ENCODE peak calls at places on chromosome 6, in five cellular contexts. One of them, this sample, is unnamed. For H3K4me1, the result is how much of the 10 kb centered on the place peaks cover.

GRCh38 chr6:96762599-96762998 is 74.7 kb downstream of the GPR63 start:
- ATAC-seq in psoas muscle: no peak
- ATAC-seq in left lung: no peak
- ATAC-seq in right cardiac atrium: peak
- ATAC-seq in naive thymus-derived CD4-positive, alpha-beta T cell: no peak
- ATAC-seq in this sample: no peak

GRCh38 chr6:48834706-48835105 is 628.3 kb downstream of the MMUT start:
- ATAC-seq in psoas muscle: no peak
- ATAC-seq in left lung: no peak
- ATAC-seq in right cardiac atrium: no peak
- ATAC-seq in naive thymus-derived CD4-positive, alpha-beta T cell: no peak
- ATAC-seq in this sample: no peak

GRCh38 chr6:80335061-80335660 is 228.7 kb downstream of the BCKDHB start:
- ATAC-seq in psoas muscle: no peak
- ATAC-seq in left lung: no peak
- ATAC-seq in right cardiac atrium: no peak
- ATAC-seq in naive thymus-derived CD4-positive, alpha-beta T cell: no peak
- ATAC-seq in this sample: no peak

GRCh38 chr6:56868687-56869086 is 86.2 kb upstream of the BEND6 start:
- ATAC-seq in psoas muscle: no peak
- ATAC-seq in left lung: peak
- ATAC-seq in right cardiac atrium: no peak
- ATAC-seq in naive thymus-derived CD4-positive, alpha-beta T cell: no peak
- ATAC-seq in this sample: no peak

GRCh38 chr6:135581211-135581610 is 83.7 kb upstream of the AHI1 start:
- ATAC-seq in psoas muscle: no peak
- ATAC-seq in left lung: no peak
- ATAC-seq in right cardiac atrium: no peak
- ATAC-seq in naive thymus-derived CD4-positive, alpha-beta T cell: no peak
- ATAC-seq in this sample: no peak

GRCh38 chr6:165766457-165766856 is 103.4 kb upstream of the PDE10A start:
- ATAC-seq in psoas muscle: no peak
- ATAC-seq in left lung: peak
- ATAC-seq in right cardiac atrium: no peak
- ATAC-seq in naive thymus-derived CD4-positive, alpha-beta T cell: no peak
- ATAC-seq in this sample: no peak

GRCh38 chr6:147406783-147407182 is 101.7 kb upstream of the SAMD5 start:
- ATAC-seq in psoas muscle: no peak
- ATAC-seq in left lung: no peak
- ATAC-seq in right cardiac atrium: no peak
- ATAC-seq in naive thymus-derived CD4-positive, alpha-beta T cell: no peak
- ATAC-seq in this sample: no peak

GRCh38 chr6:24827162-24827561 is 28.4 kb upstream of the ARMH2 start:
- ATAC-seq in psoas muscle: no peak
- ATAC-seq in left lung: no peak
- ATAC-seq in right cardiac atrium: no peak
- ATAC-seq in naive thymus-derived CD4-positive, alpha-beta T cell: no peak
- ATAC-seq in this sample: no peak

GRCh38 chr6:33207569-33208088 is 671 bp upstream of the RING1 start:
- ATAC-seq in psoas muscle: peak
- ATAC-seq in left lung: peak
- ATAC-seq in right cardiac atrium: peak
- ATAC-seq in naive thymus-derived CD4-positive, alpha-beta T cell: no peak
- ATAC-seq in this sample: peak

GRCh38 chr6:18269717-18270116 is 5.4 kb upstream of the DEK start:
- ATAC-seq in psoas muscle: peak
- ATAC-seq in left lung: no peak
- ATAC-seq in right cardiac atrium: no peak
- ATAC-seq in naive thymus-derived CD4-positive, alpha-beta T cell: no peak
- ATAC-seq in this sample: no peak

GRCh38 chr6:153301602-153302001 is 170.5 kb upstream of the RGS17 start:
- ATAC-seq in psoas muscle: no peak
- ATAC-seq in left lung: no peak
- ATAC-seq in right cardiac atrium: no peak
- ATAC-seq in naive thymus-derived CD4-positive, alpha-beta T cell: no peak
- ATAC-seq in this sample: no peak

GRCh38 chr6:157632821-157633220 is 190.2 kb upstream of the SNX9 start:
- ATAC-seq in psoas muscle: peak
- ATAC-seq in left lung: no peak
- ATAC-seq in right cardiac atrium: no peak
- ATAC-seq in naive thymus-derived CD4-positive, alpha-beta T cell: no peak
- ATAC-seq in this sample: no peak

GRCh38 chr6:16955899-16956298 is 146.0 kb upstream of the STMND1 start:
- ATAC-seq in psoas muscle: no peak
- ATAC-seq in left lung: no peak
- ATAC-seq in right cardiac atrium: no peak
- ATAC-seq in naive thymus-derived CD4-positive, alpha-beta T cell: no peak
- ATAC-seq in this sample: no peak

GRCh38 chr6:70411948-70412796 is 1.1 kb upstream of the FAM135A start:
- ATAC-seq in psoas muscle: no peak
- ATAC-seq in left lung: no peak
- ATAC-seq in right cardiac atrium: no peak
- ATAC-seq in naive thymus-derived CD4-positive, alpha-beta T cell: no peak
- ATAC-seq in this sample: no peak
- H3K27ac ChIP-seq in psoas muscle: peak
- H3K27ac ChIP-seq in left lung: peak
- H3K27ac ChIP-seq in right cardiac atrium: no peak
- H3K27ac ChIP-seq in naive thymus-derived CD4-positive, alpha-beta T cell: peak
- H3K27ac ChIP-seq in this sample: peak

GRCh38 chr6:104640141-104640700 is 219.5 kb downstream of the HACE1 start:
- ATAC-seq in psoas muscle: no peak
- ATAC-seq in left lung: no peak
- ATAC-seq in right cardiac atrium: no peak
- ATAC-seq in naive thymus-derived CD4-positive, alpha-beta T cell: no peak
- ATAC-seq in this sample: no peak
- H3K4me1 ChIP-seq in psoas muscle: under half
- H3K4me1 ChIP-seq in left lung: under half
- H3K4me1 ChIP-seq in right cardiac atrium: under half
- H3K4me1 ChIP-seq in naive thymus-derived CD4-positive, alpha-beta T cell: under half
- H3K4me1 ChIP-seq in this sample: under half

DNA sequence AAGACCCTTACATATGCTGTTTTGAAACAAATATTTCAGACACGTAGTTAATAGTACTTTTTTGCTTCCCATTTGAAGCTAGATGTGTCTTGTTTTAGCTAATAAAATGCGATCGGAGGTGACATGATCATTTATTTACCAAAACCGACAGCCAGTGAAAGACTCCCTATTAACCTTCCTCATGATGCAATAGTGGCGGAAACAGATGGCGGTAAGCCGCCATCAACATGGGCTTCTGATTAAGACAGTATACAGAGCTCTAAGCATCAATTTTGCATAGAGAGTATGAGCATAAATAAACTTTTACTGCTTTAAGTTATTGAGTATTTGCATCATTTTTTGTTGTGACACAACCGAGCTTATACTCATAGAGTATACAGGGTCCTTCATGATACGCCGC is 1282.4 kb upstream of the ADGRB3 start:
- ATAC-seq in psoas muscle: no peak
- ATAC-seq in left lung: no peak
- ATAC-seq in right cardiac atrium: no peak
- ATAC-seq in naive thymus-derived CD4-positive, alpha-beta T cell: no peak
- ATAC-seq in this sample: no peak
- H3K27ac ChIP-seq in psoas muscle: no peak
- H3K27ac ChIP-seq in left lung: no peak
- H3K27ac ChIP-seq in right cardiac atrium: no peak
- H3K27ac ChIP-seq in naive thymus-derived CD4-positive, alpha-beta T cell: no peak
- H3K27ac ChIP-seq in this sample: no peak

GRCh38 chr6:52553719-52554118 is 23.1 kb downstream of the TRAM2 start:
- ATAC-seq in psoas muscle: no peak
- ATAC-seq in left lung: no peak
- ATAC-seq in right cardiac atrium: no peak
- ATAC-seq in naive thymus-derived CD4-positive, alpha-beta T cell: no peak
- ATAC-seq in this sample: no peak
- H3K4me1 ChIP-seq in psoas muscle: under half
- H3K4me1 ChIP-seq in left lung: under half
- H3K4me1 ChIP-seq in right cardiac atrium: under half
- H3K4me1 ChIP-seq in naive thymus-derived CD4-positive, alpha-beta T cell: under half
- H3K4me1 ChIP-seq in this sample: under half

DNA sequence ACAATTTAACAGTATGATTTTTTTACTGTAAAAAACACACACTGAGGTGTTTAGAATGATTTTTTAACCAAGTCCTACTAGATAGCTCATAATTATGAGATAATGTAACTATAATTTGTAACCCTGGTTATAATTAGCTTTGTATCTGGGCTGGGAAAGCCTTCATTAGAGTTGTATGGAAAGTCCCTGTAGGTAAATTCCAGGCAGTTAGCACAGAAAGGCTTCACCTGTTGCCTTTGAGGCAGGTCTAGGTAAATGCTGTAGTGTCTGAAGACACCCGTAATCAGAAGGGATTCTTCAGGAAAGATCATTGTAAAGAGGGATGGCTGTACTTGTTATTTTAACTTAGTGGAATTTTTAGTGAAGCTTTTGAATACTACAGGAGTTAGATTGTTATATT is 1.9 kb downstream of the TMEM200A start:
- ATAC-seq in psoas muscle: no peak
- ATAC-seq in left lung: no peak
- ATAC-seq in right cardiac atrium: no peak
- ATAC-seq in naive thymus-derived CD4-positive, alpha-beta T cell: no peak
- ATAC-seq in this sample: no peak
- H3K27ac ChIP-seq in psoas muscle: no peak
- H3K27ac ChIP-seq in left lung: no peak
- H3K27ac ChIP-seq in right cardiac atrium: no peak
- H3K27ac ChIP-seq in naive thymus-derived CD4-positive, alpha-beta T cell: no peak
- H3K27ac ChIP-seq in this sample: no peak